ENCODE peak calls at places on chromosomes 16 and 17, in seven cellular contexts. C, S, Q, Z, M, D and U are unnamed samples.

GRCh38 chr17:80769936-80770625 is 221.6 kb upstream of the CHMP6 start:
- DNase-seq in Z (no peak), D (no peak), M (no peak), S (no peak), Q (no peak), C (no peak), U (no peak)

GRCh38 chr17:8069587-8069860 is 18.0 kb downstream of the ALOX12B start:
- DNase-seq in M (no peak), S (no peak), Z (no peak), D (peak), C (no peak), Q (no peak), U (no peak)

GRCh38 chr17:20271016-20271610 is 196.2 kb downstream of the LGALS9B start:
- DNase-seq in M (no peak), Q (peak), D (no peak), C (no peak), S (no peak), Z (no peak), U (no peak)

GRCh38 chr16:5965321-5965720 is 867.7 kb upstream of the EEF2KMT start:
- DNase-seq in C (no peak), M (no peak), Z (no peak), D (no peak), S (no peak), Q (no peak), U (no peak)

GRCh38 chr16:17379121-17379571 is 91.6 kb downstream of the XYLT1 start:
- DNase-seq in C (no peak), Z (peak), D (peak), S (peak), M (peak), Q (no peak), U (no peak)

GRCh38 chr17:81840826-81841778 is 6.3 kb upstream of the PPP1R27 start:
- DNase-seq in Z (peak), C (no peak), M (no peak), S (no peak), D (no peak), Q (no peak), U (no peak)

GRCh38 chr17:57311281-57312216 is 55.2 kb downstream of the MSI2 start:
- DNase-seq in S (no peak), M (no peak), Q (no peak), Z (no peak), D (peak), C (no peak), U (no peak)

GRCh38 chr16:84844561-84845495 is 25.0 kb downstream of the CRISPLD2 start:
- DNase-seq in Q (no peak), S (no peak), M (no peak), Z (no peak), D (no peak), C (no peak), U (no peak)

GRCh38 chr16:14302399-14303181 is 231.5 kb downstream of the MRTFB start:
- DNase-seq in Z (no peak), M (peak), S (peak), Q (no peak), D (no peak), C (no peak), U (no peak)

GRCh38 chr17:80008383-80008840 is 27.3 kb downstream of the TBC1D16 start:
- DNase-seq in M (peak), D (peak), C (no peak), S (peak), Z (peak), Q (peak), U (no peak)

GRCh38 chr16:11078812-11079459 is 134.6 kb downstream of the CLEC16A start:
- DNase-seq in Z (no peak), M (peak), C (no peak), Q (peak), S (peak), D (no peak), U (peak)

GRCh38 chr16:628321-629061 is 2.3 kb upstream of the WFIKKN1 start:
- DNase-seq in D (no peak), M (peak), Z (no peak), S (no peak), Q (no peak), C (no peak), U (no peak)

GRCh38 chr16:8885674-8886592 is 3.8 kb downstream of the LITAFD start:
- DNase-seq in Q (no peak), Z (no peak), C (no peak), D (peak), M (no peak), S (peak), U (no peak)

GRCh38 chr16:35733278-35733965 is 2274.0 kb downstream of the TP53TG3F start:
- DNase-seq in S (no peak), Z (no peak), C (no peak), D (no peak), Q (no peak), M (no peak), U (no peak)

GRCh38 chr16:67530013-67530939 is 1.6 kb downstream of the RIPOR1 start:
- DNase-seq in C (peak), Q (peak), D (peak), M (peak), Z (peak), S (peak), U (no peak)

GRCh38 chr17:72399608-72400487 is 279.0 kb downstream of the SOX9 start:
- DNase-seq in Z (no peak), Q (no peak), M (no peak), D (no peak), C (no peak), S (no peak), U (no peak)

GRCh38 chr17:69473801-69474170 is 59.3 kb downstream of the MAP2K6 start:
- DNase-seq in C (no peak), S (no peak), D (no peak), M (no peak), Q (no peak), Z (no peak), U (peak)

GRCh38 chr16:1169285-1170075 is 16.6 kb downstream of the CACNA1H start:
- DNase-seq in M (peak), Q (no peak), C (no peak), S (no peak), D (no peak), Z (no peak), U (no peak)

GRCh38 chr16:73082608-73083007 is 34.7 kb upstream of the ZFHX3 start:
- DNase-seq in D (no peak), Z (no peak), M (no peak), S (no peak), C (no peak), Q (peak), U (peak)

GRCh38 chr16:56825821-56826220 is 39.2 kb upstream of the SLC12A3 start:
- DNase-seq in D (no peak), Z (no peak), S (no peak), Q (no peak), M (no peak), C (no peak), U (no peak)

GRCh38 chr16:53703590-53704444 is at the start of the genes FTO and RPGRIP1L:
- DNase-seq in C (peak), D (peak), Z (peak), Q (peak), M (peak), S (peak), U (peak)
- TF ChIP-seq CTCF in C (peak), D (no peak), Z (peak), Q (no peak), M (no peak), S (no peak), U (no peak)

GRCh38 chr16:86575095-86575685 is 3.2 kb upstream of the FOXL1 start:
- DNase-seq in S (no peak), D (no peak), Z (no peak), M (no peak), C (no peak), Q (no peak), U (no peak)
- H3K4me3 ChIP-seq in S (peak), D (no peak), Z (peak), M (no peak), C (peak), Q (peak), U (peak)

DNA sequence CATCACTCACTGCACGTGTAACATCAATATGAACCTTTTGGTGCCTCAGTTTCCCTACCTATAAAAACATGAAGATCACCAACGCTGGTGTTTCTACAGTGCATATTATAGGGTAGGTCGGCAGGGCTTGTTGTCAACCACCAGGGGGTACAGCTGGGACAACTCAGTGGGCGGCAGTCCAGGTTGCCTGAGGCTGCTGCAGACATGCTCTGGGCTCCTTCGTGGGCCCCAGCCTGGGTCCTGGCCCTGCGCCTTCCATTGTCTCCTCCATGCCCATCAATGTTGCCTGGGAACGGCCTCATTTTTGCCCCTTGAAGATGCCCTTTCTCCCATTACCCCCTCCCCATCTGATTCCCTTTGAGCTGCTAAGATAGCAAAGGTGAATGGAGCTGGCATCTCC is 89.8 kb downstream of the GSG1L start:
- DNase-seq in Q (no peak), Z (no peak), S (peak), M (no peak), C (no peak), D (peak), U (no peak)
- TF ChIP-seq CTCF in Q (no peak), Z (no peak), S (no peak), M (no peak), C (no peak), D (no peak), U (no peak)

GRCh38 chr17:48052956-48053757 is 5.0 kb downstream of the NFE2L1 start:
- DNase-seq in M (peak), Q (no peak), S (peak), Z (peak), C (peak), D (peak), U (no peak)

GRCh38 chr17:48055531-48056245 is 7.5 kb downstream of the NFE2L1 start:
- DNase-seq in Z (no peak), C (no peak), D (no peak), Q (no peak), M (no peak), S (no peak), U (no peak)

GRCh38 chr17:48053758-48054237 is 5.6 kb downstream of the NFE2L1 start:
- DNase-seq in M (no peak), Z (no peak), C (no peak), D (no peak), S (no peak), Q (no peak), U (no peak)

GRCh38 chr17:48056246-48056745 is 8.1 kb downstream of the NFE2L1 start:
- DNase-seq in M (no peak), Q (no peak), S (no peak), Z (no peak), D (no peak), C (no peak), U (no peak)

DNA sequence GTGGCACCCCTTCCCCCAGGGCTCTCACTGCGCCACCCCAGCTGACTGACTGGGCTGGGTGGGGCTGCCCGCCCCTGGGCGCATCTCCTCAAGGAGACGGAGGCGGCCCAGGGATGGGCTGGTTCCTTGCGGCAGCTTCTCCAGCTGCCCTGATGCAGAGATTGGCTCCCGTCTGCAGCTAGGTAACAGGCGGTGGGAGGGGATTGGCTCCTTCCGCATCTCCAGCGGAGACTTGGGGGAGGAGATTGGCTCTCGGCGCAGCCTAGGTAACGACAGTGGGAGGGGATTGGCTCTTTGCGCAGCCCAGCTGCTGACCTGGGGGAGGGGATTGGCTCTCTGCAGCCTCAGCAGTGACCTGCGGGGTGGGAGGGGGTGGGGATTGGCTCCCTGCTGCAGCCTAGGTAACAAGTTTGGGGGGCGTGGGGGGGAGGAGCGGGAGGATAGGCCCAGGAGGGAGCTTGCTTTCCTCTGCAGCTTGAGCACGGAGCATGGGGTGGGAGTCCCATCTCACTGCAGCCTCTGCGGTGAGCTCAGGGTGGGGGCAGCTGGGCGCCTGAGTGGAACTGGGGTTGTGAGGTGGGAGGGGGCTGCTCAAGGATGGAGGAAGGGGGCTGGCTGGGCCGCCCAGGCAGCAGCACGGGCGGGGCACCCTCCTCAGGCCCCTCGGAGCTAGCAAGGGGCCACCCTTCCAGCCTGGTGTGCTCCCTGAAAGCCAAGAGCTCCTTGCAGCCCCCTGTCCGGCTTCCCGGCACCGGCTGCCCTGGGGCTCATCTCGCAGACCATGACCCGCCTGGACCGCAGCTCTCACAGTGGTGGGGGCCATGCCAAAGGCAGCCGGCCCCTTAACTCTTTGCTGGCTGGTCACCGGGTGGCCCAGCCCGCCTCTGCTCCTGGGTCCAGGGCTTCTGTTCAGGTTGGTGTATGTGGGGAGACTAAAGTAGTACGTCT is 6.4 kb downstream of the NFE2L1 start:
- DNase-seq in D (no peak), C (no peak), M (peak), S (peak), Z (peak), Q (no peak), U (no peak)
- H3K4me3 ChIP-seq in D (no peak), C (peak), M (peak), S (peak), Z (peak), Q (peak), U (peak)

GRCh38 chr17:75721463-75722011 is 278 bp downstream of the ITGB4 start:
- DNase-seq in D (no peak), M (no peak), S (peak), Z (no peak), Q (no peak), C (no peak), U (no peak)
- TF ChIP-seq CTCF in D (no peak), M (no peak), S (no peak), Z (no peak), Q (no peak), C (no peak), U (no peak)

GRCh38 chr16:80717611-80718010 is 86.8 kb downstream of the CDYL2 start:
- DNase-seq in Q (no peak), C (no peak), D (no peak), M (no peak), Z (no peak), S (no peak), U (no peak)
- H3K4me3 ChIP-seq in Q (no peak), C (no peak), D (no peak), M (no peak), Z (no peak), S (no peak), U (no peak)

DNA sequence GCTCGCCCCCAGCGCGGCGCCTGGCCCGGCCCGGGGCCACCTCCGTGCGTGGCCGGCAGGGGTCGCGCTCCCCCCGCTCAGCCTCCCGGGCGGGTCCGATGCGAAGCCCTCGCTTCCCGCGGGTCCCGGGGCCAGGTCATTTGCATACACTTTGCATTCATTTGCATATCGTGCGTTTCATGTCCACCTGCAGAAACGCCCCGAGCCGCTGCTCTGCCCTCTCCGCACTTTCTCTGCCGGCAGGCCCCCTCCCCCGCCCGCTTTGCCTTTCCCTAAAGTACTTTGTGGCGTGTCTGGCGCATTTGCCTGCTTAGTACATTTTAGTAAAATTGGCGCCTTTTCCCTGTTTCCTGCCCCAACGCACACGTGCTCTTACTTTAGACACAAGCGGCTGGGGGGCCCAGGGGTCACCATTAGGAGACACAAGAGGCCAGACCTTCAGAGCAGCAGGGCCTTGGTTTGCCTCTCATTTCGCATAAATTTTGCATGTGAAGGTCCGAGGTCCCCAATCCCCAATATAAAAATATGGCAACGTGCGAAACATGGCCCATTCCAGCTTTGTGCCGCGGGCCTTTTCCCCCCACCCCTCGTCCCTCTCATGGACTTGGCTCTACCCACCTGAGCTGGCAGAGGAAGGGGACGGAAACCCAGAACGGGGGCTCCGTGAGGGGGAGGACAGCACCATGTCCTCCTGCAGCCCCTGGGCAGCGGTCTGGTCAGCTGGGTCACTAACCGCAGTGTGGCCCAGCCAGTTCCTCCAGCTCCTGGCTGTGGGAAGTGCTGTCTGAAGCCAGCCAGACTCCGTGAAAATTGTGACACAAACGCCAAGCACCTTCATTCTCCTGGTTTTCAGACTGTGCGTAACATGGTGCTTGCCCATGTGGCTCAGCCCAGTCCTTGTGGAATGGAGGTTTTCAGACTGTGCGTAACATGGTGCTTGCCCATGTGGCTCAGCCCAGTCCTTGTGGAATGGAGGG is 34.8 kb downstream of the CBFA2T3 start:
- DNase-seq in C (no peak), D (peak), Z (peak), M (peak), Q (no peak), S (peak), U (no peak)
- TF ChIP-seq CTCF in C (peak), D (peak), Z (peak), M (peak), Q (peak), S (peak), U (peak)